ENCODE peak calls at places on chromosome 17, in seven cellular contexts. One of them, this sample, is unnamed.
A peak's percentile ranks its signal among the peaks of the same experiment; 100 is the strongest.

GRCh38 chr17:28712705-28713415 is 1.2 kb upstream of the PROCA1 start:
- DNase-seq in left ventricle myocardium inferior: no peak
- DNase-seq in A549: no peak
- DNase-seq in choroid plexus epithelial cell: no peak
- DNase-seq in suprapubic skin: no peak
- DNase-seq in left lung: no peak
- DNase-seq in gastrocnemius medialis: no peak
- DNase-seq in this sample: no peak

GRCh38 chr17:4199818-4200402 is 56.9 kb downstream of the CYB5D2 start:
- DNase-seq in left ventricle myocardium inferior: no peak
- DNase-seq in A549: peak; percentile 59
- DNase-seq in choroid plexus epithelial cell: peak; percentile 58
- DNase-seq in suprapubic skin: no peak
- DNase-seq in left lung: no peak
- DNase-seq in gastrocnemius medialis: no peak
- DNase-seq in this sample: no peak

GRCh38 chr17:65191805-65192740 is 54.9 kb downstream of the RGS9 start:
- DNase-seq in left ventricle myocardium inferior: no peak
- DNase-seq in A549: peak; percentile 33
- DNase-seq in choroid plexus epithelial cell: peak; percentile 77
- DNase-seq in suprapubic skin: no peak
- DNase-seq in left lung: no peak
- DNase-seq in gastrocnemius medialis: no peak
- DNase-seq in this sample: no peak

GRCh38 chr17:1588781-1589585 is 26.4 kb upstream of the PITPNA start:
- DNase-seq in left ventricle myocardium inferior: no peak
- DNase-seq in A549: no peak
- DNase-seq in choroid plexus epithelial cell: peak; percentile 82
- DNase-seq in suprapubic skin: no peak
- DNase-seq in left lung: peak; percentile 62
- DNase-seq in gastrocnemius medialis: no peak
- DNase-seq in this sample: no peak

GRCh38 chr17:40884708-40885512 is at the start of gene KRT20:
- DNase-seq in left ventricle myocardium inferior: no peak
- DNase-seq in A549: no peak
- DNase-seq in choroid plexus epithelial cell: no peak
- DNase-seq in suprapubic skin: no peak
- DNase-seq in left lung: no peak
- DNase-seq in gastrocnemius medialis: no peak
- DNase-seq in this sample: no peak

GRCh38 chr17:13306310-13306962 is 288.6 kb upstream of the ELAC2 start:
- DNase-seq in left ventricle myocardium inferior: no peak
- DNase-seq in A549: peak; percentile 81
- DNase-seq in choroid plexus epithelial cell: peak; percentile 97
- DNase-seq in suprapubic skin: no peak
- DNase-seq in left lung: no peak
- DNase-seq in gastrocnemius medialis: no peak
- DNase-seq in this sample: no peak

GRCh38 chr17:75727391-75727790 is 6.1 kb downstream of the ITGB4 start:
- DNase-seq in left ventricle myocardium inferior: no peak
- DNase-seq in A549: no peak
- DNase-seq in choroid plexus epithelial cell: no peak
- DNase-seq in suprapubic skin: no peak
- DNase-seq in left lung: no peak
- DNase-seq in gastrocnemius medialis: no peak
- DNase-seq in this sample: no peak

GRCh38 chr17:28125530-28126382 is 83.3 kb downstream of the NLK start:
- DNase-seq in left ventricle myocardium inferior: no peak
- DNase-seq in A549: no peak
- DNase-seq in choroid plexus epithelial cell: peak; percentile 31
- DNase-seq in suprapubic skin: no peak
- DNase-seq in left lung: no peak
- DNase-seq in gastrocnemius medialis: no peak
- DNase-seq in this sample: no peak

GRCh38 chr17:79826210-79826680 is 13.0 kb downstream of the CBX4 start:
- DNase-seq in left ventricle myocardium inferior: no peak
- DNase-seq in A549: no peak
- DNase-seq in choroid plexus epithelial cell: no peak
- DNase-seq in suprapubic skin: no peak
- DNase-seq in left lung: peak; percentile 74
- DNase-seq in gastrocnemius medialis: no peak
- DNase-seq in this sample: no peak

GRCh38 chr17:80263253-80264047 is 2.8 kb downstream of the RNF213 start:
- DNase-seq in left ventricle myocardium inferior: peak; percentile 75
- DNase-seq in A549: peak; percentile 75
- DNase-seq in choroid plexus epithelial cell: peak; percentile 96
- DNase-seq in suprapubic skin: peak; percentile 92
- DNase-seq in left lung: peak; percentile 92
- DNase-seq in gastrocnemius medialis: peak; percentile 86
- DNase-seq in this sample: peak; percentile 84

GRCh38 chr17:42276359-42276608 is at the start of gene STAT5B:
- DNase-seq in left ventricle myocardium inferior: peak; percentile 78
- DNase-seq in A549: peak; percentile 58
- DNase-seq in choroid plexus epithelial cell: peak; percentile 56
- DNase-seq in suprapubic skin: no peak
- DNase-seq in left lung: peak; percentile 67
- DNase-seq in gastrocnemius medialis: peak; percentile 67
- DNase-seq in this sample: peak; percentile 85

GRCh38 chr17:34255841-34256240 is 756 bp downstream of the CCL2 start:
- DNase-seq in left ventricle myocardium inferior: no peak
- DNase-seq in A549: no peak
- DNase-seq in choroid plexus epithelial cell: no peak
- DNase-seq in suprapubic skin: no peak
- DNase-seq in left lung: no peak
- DNase-seq in gastrocnemius medialis: no peak
- DNase-seq in this sample: no peak

GRCh38 chr17:34254651-34255380 is at the start of gene CCL2:
- DNase-seq in left ventricle myocardium inferior: peak; percentile 75
- DNase-seq in A549: peak; percentile 76
- DNase-seq in choroid plexus epithelial cell: peak; percentile 71
- DNase-seq in suprapubic skin: no peak
- DNase-seq in left lung: peak; percentile 69
- DNase-seq in gastrocnemius medialis: peak; percentile 59
- DNase-seq in this sample: peak; percentile 58

GRCh38 chr17:34254146-34254545 is 939 bp upstream of the CCL2 start:
- DNase-seq in left ventricle myocardium inferior: no peak
- DNase-seq in A549: peak; percentile 31
- DNase-seq in choroid plexus epithelial cell: peak; percentile 55
- DNase-seq in suprapubic skin: no peak
- DNase-seq in left lung: no peak
- DNase-seq in gastrocnemius medialis: peak; percentile 31
- DNase-seq in this sample: no peak

GRCh38 chr17:34257299-34257985 is 2.4 kb downstream of the CCL2 start:
- DNase-seq in left ventricle myocardium inferior: no peak
- DNase-seq in A549: no peak
- DNase-seq in choroid plexus epithelial cell: no peak
- DNase-seq in suprapubic skin: no peak
- DNase-seq in left lung: no peak
- DNase-seq in gastrocnemius medialis: no peak
- DNase-seq in this sample: no peak

GRCh38 chr17:34255381-34255732 is 272 bp downstream of the CCL2 start:
- DNase-seq in left ventricle myocardium inferior: no peak
- DNase-seq in A549: no peak
- DNase-seq in choroid plexus epithelial cell: no peak
- DNase-seq in suprapubic skin: no peak
- DNase-seq in left lung: no peak
- DNase-seq in gastrocnemius medialis: no peak
- DNase-seq in this sample: no peak
- H3K4me3 ChIP-seq in left ventricle myocardium inferior: peak overlapping the region; percentile 65
- H3K4me3 ChIP-seq in A549: peak overlapping the region; percentile 40
- H3K4me3 ChIP-seq in choroid plexus epithelial cell: peak overlapping the region; percentile 42
- H3K4me3 ChIP-seq in suprapubic skin: peak overlapping the region; percentile 39
- H3K4me3 ChIP-seq in left lung: peak overlapping the region; percentile 46
- H3K4me3 ChIP-seq in gastrocnemius medialis: peak overlapping the region; percentile 24
- H3K4me3 ChIP-seq in this sample: peak overlapping the region; percentile 15

DNA sequence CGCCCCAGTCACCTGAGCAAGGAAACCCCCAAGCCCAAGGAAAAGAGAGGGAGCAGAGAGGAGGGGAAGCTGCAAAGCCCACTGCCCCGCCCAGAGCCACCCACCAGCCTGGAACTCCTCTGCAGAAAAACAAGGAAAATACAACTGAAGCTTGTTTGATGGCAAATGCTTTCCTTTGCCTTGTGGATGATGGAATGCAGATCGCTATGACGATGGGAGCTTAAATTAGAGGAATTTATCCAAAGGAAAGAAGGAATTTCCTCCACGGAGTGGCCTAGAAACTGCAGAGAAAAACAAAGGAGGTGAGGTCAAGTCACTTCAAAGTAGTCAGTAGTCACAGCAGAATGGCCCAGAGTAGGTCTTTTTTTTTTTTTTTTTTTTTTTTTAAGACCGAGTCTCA is 31.5 kb upstream of the ASGR2 start:
- DNase-seq in left ventricle myocardium inferior: no peak
- DNase-seq in A549: no peak
- DNase-seq in choroid plexus epithelial cell: no peak
- DNase-seq in suprapubic skin: no peak
- DNase-seq in left lung: no peak
- DNase-seq in gastrocnemius medialis: no peak
- DNase-seq in this sample: no peak
- H3K4me3 ChIP-seq in left ventricle myocardium inferior: no peak overlapping the region
- H3K4me3 ChIP-seq in A549: no peak overlapping the region
- H3K4me3 ChIP-seq in choroid plexus epithelial cell: no peak overlapping the region
- H3K4me3 ChIP-seq in suprapubic skin: no peak overlapping the region
- H3K4me3 ChIP-seq in left lung: no peak overlapping the region
- H3K4me3 ChIP-seq in gastrocnemius medialis: no peak overlapping the region
- H3K4me3 ChIP-seq in this sample: no peak overlapping the region

GRCh38 chr17:77287432-77288068 is 146.8 kb downstream of the SEC14L1 start:
- DNase-seq in left ventricle myocardium inferior: peak; percentile 54
- DNase-seq in A549: peak; percentile 95
- DNase-seq in choroid plexus epithelial cell: peak; percentile 89
- DNase-seq in suprapubic skin: no peak
- DNase-seq in left lung: no peak
- DNase-seq in gastrocnemius medialis: peak; percentile 96
- DNase-seq in this sample: no peak
- H3K4me3 ChIP-seq in left ventricle myocardium inferior: peak overlapping the region; percentile 8
- H3K4me3 ChIP-seq in A549: peak overlapping the region; percentile 41
- H3K4me3 ChIP-seq in choroid plexus epithelial cell: no peak overlapping the region
- H3K4me3 ChIP-seq in suprapubic skin: peak overlapping the region; percentile 6
- H3K4me3 ChIP-seq in left lung: no peak overlapping the region
- H3K4me3 ChIP-seq in gastrocnemius medialis: peak overlapping the region; percentile 29
- H3K4me3 ChIP-seq in this sample: no peak overlapping the region

GRCh38 chr17:78124836-78125137 is 3.8 kb downstream of the TMC6 start:
- DNase-seq in left ventricle myocardium inferior: no peak
- DNase-seq in A549: no peak
- DNase-seq in choroid plexus epithelial cell: no peak
- DNase-seq in suprapubic skin: no peak
- DNase-seq in left lung: no peak
- DNase-seq in gastrocnemius medialis: no peak
- DNase-seq in this sample: no peak
- H3K4me3 ChIP-seq in left ventricle myocardium inferior: peak overlapping the region; percentile 82
- H3K4me3 ChIP-seq in A549: no peak overlapping the region
- H3K4me3 ChIP-seq in choroid plexus epithelial cell: no peak overlapping the region
- H3K4me3 ChIP-seq in suprapubic skin: no peak overlapping the region
- H3K4me3 ChIP-seq in left lung: no peak overlapping the region
- H3K4me3 ChIP-seq in gastrocnemius medialis: no peak overlapping the region
- H3K4me3 ChIP-seq in this sample: no peak overlapping the region

GRCh38 chr17:39617100-39617445 is 9.4 kb upstream of the NEUROD2 start:
- DNase-seq in left ventricle myocardium inferior: no peak
- DNase-seq in A549: no peak
- DNase-seq in choroid plexus epithelial cell: no peak
- DNase-seq in suprapubic skin: no peak
- DNase-seq in left lung: no peak
- DNase-seq in gastrocnemius medialis: no peak
- DNase-seq in this sample: no peak
- H3K4me3 ChIP-seq in left ventricle myocardium inferior: peak overlapping the region; percentile 70
- H3K4me3 ChIP-seq in A549: peak overlapping the region; percentile 78
- H3K4me3 ChIP-seq in choroid plexus epithelial cell: no peak overlapping the region
- H3K4me3 ChIP-seq in suprapubic skin: peak overlapping the region; percentile 74
- H3K4me3 ChIP-seq in left lung: peak overlapping the region; percentile 43
- H3K4me3 ChIP-seq in gastrocnemius medialis: peak overlapping the region; percentile 24
- H3K4me3 ChIP-seq in this sample: no peak overlapping the region

DNA sequence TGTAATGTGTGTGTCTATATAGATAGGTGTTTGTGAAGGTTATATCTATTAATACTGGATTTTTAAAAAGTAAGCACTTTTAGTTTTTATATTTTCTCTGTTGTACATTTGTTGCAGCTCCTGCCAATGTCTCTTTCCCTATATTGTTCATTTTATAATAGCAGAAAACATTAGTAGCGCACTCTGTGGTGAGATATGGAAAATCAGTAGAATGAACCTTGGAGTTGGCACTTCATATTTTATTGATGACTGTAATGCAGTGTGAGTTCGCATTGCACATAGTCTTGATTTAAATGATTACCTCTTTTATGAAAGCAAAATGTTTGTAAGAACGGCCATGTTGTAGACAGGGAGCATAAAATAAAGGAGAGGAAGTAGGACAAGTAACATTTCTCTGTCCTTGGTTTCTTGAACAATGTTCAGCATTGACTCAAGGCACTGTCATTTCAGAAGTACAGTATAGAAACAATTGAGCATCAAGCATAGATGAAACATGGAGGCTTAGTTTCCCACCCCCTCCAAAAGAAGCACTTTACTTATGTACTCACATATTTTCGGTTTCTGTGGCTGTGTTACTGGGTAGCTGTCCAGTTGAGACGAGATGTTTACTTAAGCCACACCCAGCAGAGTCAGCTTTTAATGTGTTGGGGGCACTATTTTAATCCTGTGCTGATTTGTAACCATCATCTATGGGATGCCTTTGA is 74.0 kb downstream of the TANC2 start:
- DNase-seq in left ventricle myocardium inferior: no peak
- DNase-seq in A549: peak; percentile 68
- DNase-seq in choroid plexus epithelial cell: peak; percentile 56
- DNase-seq in suprapubic skin: no peak
- DNase-seq in left lung: no peak
- DNase-seq in gastrocnemius medialis: no peak
- DNase-seq in this sample: no peak
- H3K4me3 ChIP-seq in left ventricle myocardium inferior: peak overlapping the region; percentile 18
- H3K4me3 ChIP-seq in A549: peak overlapping the region; percentile 19
- H3K4me3 ChIP-seq in choroid plexus epithelial cell: no peak overlapping the region
- H3K4me3 ChIP-seq in suprapubic skin: no peak overlapping the region
- H3K4me3 ChIP-seq in left lung: no peak overlapping the region
- H3K4me3 ChIP-seq in gastrocnemius medialis: no peak overlapping the region
- H3K4me3 ChIP-seq in this sample: peak overlapping the region; percentile 4

DNA sequence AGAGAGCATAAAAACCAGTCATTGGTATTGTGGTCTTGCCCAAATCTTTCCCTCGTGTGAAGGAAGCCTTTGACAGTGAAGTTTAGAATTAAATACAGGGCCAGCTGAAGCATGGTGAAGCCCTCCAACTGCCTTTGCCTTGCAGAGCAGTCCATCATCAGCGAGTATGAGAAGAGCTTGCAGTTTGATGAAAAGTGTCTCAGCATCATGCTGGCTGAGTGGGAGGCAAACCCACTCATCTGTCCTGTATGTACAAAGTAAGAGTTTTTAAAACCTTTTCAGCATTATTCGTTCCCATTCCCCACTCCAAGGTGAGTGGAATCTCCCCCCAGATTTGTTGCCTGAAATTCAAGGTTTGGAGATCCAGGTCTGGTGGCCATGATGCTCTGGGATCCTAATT is 5.8 kb downstream of the RPAIN start:
- DNase-seq in left ventricle myocardium inferior: no peak
- DNase-seq in A549: no peak
- DNase-seq in choroid plexus epithelial cell: no peak
- DNase-seq in suprapubic skin: no peak
- DNase-seq in left lung: no peak
- DNase-seq in gastrocnemius medialis: no peak
- DNase-seq in this sample: no peak
- H3K4me3 ChIP-seq in left ventricle myocardium inferior: no peak overlapping the region
- H3K4me3 ChIP-seq in A549: no peak overlapping the region
- H3K4me3 ChIP-seq in choroid plexus epithelial cell: no peak overlapping the region
- H3K4me3 ChIP-seq in suprapubic skin: no peak overlapping the region
- H3K4me3 ChIP-seq in left lung: no peak overlapping the region
- H3K4me3 ChIP-seq in gastrocnemius medialis: no peak overlapping the region
- H3K4me3 ChIP-seq in this sample: no peak overlapping the region

This sample was measured in ovary.